ENCODE peak calls at places on chromosomes 6 and 20, in six cellular contexts. U is T-cell; Z is HuH-7; J is A172; R is omental fat pad; C is activated T-cell treated with anti-CD3 and anti-CD28 coated beads, Interleukin-2, amount 50 U/mL, for 72 hours. M is an unnamed sample.

GRCh38 chr20:5835234-5835845 is 85.1 kb downstream of the SHLD1 start:
- DNase-seq in C (peak; percentile 8), Z (no peak), U (no peak), J (peak; percentile 49), R (no peak), M (no peak)

GRCh38 chr6:110990835-110991576 is 9.2 kb downstream of the RPF2 start:
- DNase-seq in Z (no peak), U (no peak), J (no peak), R (no peak), C (no peak), M (no peak)

GRCh38 chr6:402901-403658 is 11.5 kb downstream of the IRF4 start:
- DNase-seq in C (peak; percentile 88), R (no peak), U (no peak), Z (no peak), J (no peak), M (no peak)

GRCh38 chr6:109944448-109944847 is 33.7 kb upstream of the GPR6 start:
- DNase-seq in U (no peak), C (no peak), R (no peak), J (no peak), Z (no peak), M (no peak)

GRCh38 chr6:33627876-33628275 is 6.8 kb downstream of the ITPR3 start:
- DNase-seq in R (no peak), U (no peak), C (no peak), Z (no peak), J (no peak), M (no peak)

GRCh38 chr20:13684566-13685222 is 46.0 kb upstream of the TASP1 start:
- DNase-seq in J (no peak), U (no peak), C (peak; percentile 1), R (no peak), Z (no peak), M (no peak)

GRCh38 chr20:63102720-63103375 is 96.1 kb upstream of the BHLHE23 start:
- DNase-seq in J (no peak), Z (no peak), U (peak; percentile 65), R (no peak), C (peak; percentile 74), M (peak; percentile 45)

GRCh38 chr6:33658982-33659689 is 38.0 kb downstream of the ITPR3 start:
- DNase-seq in R (no peak), J (no peak), U (no peak), C (no peak), Z (no peak), M (no peak)

GRCh38 chr20:22099348-22099747 is 393.9 kb downstream of the PAX1 start:
- DNase-seq in U (no peak), C (no peak), Z (no peak), J (no peak), R (no peak), M (no peak)

M was measured in HEK293T.